ENCODE peak calls at places on chromosomes 12 and 14, in eight cellular contexts. N is pancreas, D is cardiac muscle cell, Z is neural crest cell, B is tibial artery, E is GM10248, C is heart right ventricle, K is spleen. R is an unnamed sample.

GRCh38 chr12:108457006-108457733 is 57.9 kb upstream of the FICD start:
- DNase-seq in K (no peak), Z (peak; percentile 5), C (peak; percentile 19), B (no peak), D (peak; percentile 75), E (peak; percentile 75), N (no peak), R (no peak)

GRCh38 chr12:46572644-46573630 is 200.4 kb upstream of the SLC38A2 start:
- DNase-seq in C (no peak), K (no peak), B (no peak), E (no peak), D (no peak), Z (no peak), N (no peak), R (no peak)

GRCh38 chr12:45401008-45401407 is 185.1 kb downstream of the ANO6 start:
- DNase-seq in C (no peak), N (no peak), K (no peak), B (no peak), E (no peak), Z (no peak), D (no peak), R (no peak)

GRCh38 chr12:25655702-25656101 is 102.6 kb upstream of the LMNTD1 start:
- DNase-seq in C (no peak), Z (no peak), K (no peak), N (no peak), D (no peak), E (no peak), B (no peak), R (no peak)

GRCh38 chr14:74491952-74492351 is 1.2 kb downstream of the NPC2 start:
- DNase-seq in C (no peak), D (peak; percentile 44), K (no peak), N (no peak), B (peak; percentile 23), Z (no peak), E (no peak), R (no peak)

GRCh38 chr14:72701610-72702009 is 192.3 kb downstream of the DPF3 start:
- DNase-seq in Z (no peak), E (no peak), B (peak; percentile 55), C (peak; percentile 24), K (no peak), D (peak; percentile 6), N (no peak), R (no peak)

GRCh38 chr14:41051801-41052200 is 554.9 kb upstream of the LRFN5 start:
- DNase-seq in K (no peak), B (no peak), N (no peak), E (no peak), Z (no peak), C (no peak), D (no peak), R (no peak)

GRCh38 chr12:56385873-56386272 is 23.2 kb upstream of the APOF start:
- DNase-seq in C (no peak), D (peak; percentile 6), E (no peak), B (no peak), N (peak; percentile 43), K (no peak), Z (no peak), R (no peak)

GRCh38 chr12:101925935-101926334 is 48.6 kb downstream of the DRAM1 start:
- DNase-seq in D (peak; percentile 52), E (no peak), C (no peak), B (no peak), N (no peak), K (peak; percentile 82), Z (no peak), R (no peak)

GRCh38 chr12:89857652-89858274 is 149.1 kb upstream of the ATP2B1 start:
- DNase-seq in B (no peak), K (no peak), Z (no peak), N (no peak), C (no peak), D (no peak), E (no peak), R (no peak)

GRCh38 chr12:65778268-65779090 is 45.8 kb upstream of the HMGA2 start:
- DNase-seq in E (no peak), Z (no peak), B (no peak), D (peak; percentile 41), N (no peak), C (no peak), K (no peak), R (no peak)

GRCh38 chr14:51592836-51593235 is 58.9 kb upstream of the FRMD6 start:
- DNase-seq in Z (no peak), D (no peak), B (no peak), K (no peak), N (no peak), C (no peak), E (no peak), R (no peak)

GRCh38 chr12:49883065-49883464 is 20.6 kb downstream of the FAIM2 start:
- DNase-seq in B (no peak), E (no peak), K (peak; percentile 30), Z (no peak), D (no peak), C (no peak), N (no peak), R (peak; percentile 59)
- TF ChIP-seq CTCF in B (no peak), E (no peak), K (no peak), Z (peak; percentile 32), D (no peak), C (no peak), N (no peak), R (no peak)

DNA sequence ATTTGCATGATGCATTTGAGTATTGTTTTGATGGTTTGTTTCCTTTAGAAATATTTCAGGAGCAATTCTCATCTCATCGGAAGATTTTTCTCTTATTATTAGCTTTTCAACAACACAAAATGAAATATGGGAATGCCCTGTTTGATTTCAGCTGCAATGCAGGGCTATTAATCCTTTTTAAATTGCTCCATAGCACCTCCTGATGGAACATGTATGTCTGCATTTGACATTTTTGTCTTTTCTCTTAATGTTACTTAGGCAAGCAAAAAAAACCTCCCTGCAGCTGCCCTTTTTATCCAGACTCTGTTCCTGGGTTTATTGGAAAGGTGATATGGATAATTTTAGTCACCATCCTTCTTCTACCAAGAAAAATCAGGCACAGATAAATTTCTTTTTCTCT is 895.8 kb downstream of the RPS29 start:
- DNase-seq in N (no peak), Z (no peak), B (no peak), C (no peak), D (no peak), E (no peak), K (no peak), R (no peak)
- TF ChIP-seq CTCF in N (no peak), Z (peak; percentile 48), B (no peak), C (no peak), D (no peak), E (no peak), K (no peak), R (no peak)

GRCh38 chr12:103745962-103746361 is 95.1 kb downstream of the NT5DC3 start:
- DNase-seq in B (no peak), D (peak; percentile 5), Z (no peak), N (no peak), K (no peak), E (no peak), C (no peak), R (no peak)
- TF ChIP-seq CTCF in B (no peak), D (no peak), Z (no peak), N (no peak), K (no peak), E (no peak), C (peak; percentile 26), R (no peak)

GRCh38 chr12:7667025-7667575 is 1.4 kb upstream of the APOBEC1 start:
- DNase-seq in D (no peak), Z (no peak), E (peak; percentile 22), K (no peak), B (no peak), C (no peak), N (no peak), R (no peak)
- TF ChIP-seq CTCF in D (peak; percentile 18), Z (peak; percentile 51), E (no peak), K (no peak), B (no peak), C (no peak), N (no peak), R (no peak)

DNA sequence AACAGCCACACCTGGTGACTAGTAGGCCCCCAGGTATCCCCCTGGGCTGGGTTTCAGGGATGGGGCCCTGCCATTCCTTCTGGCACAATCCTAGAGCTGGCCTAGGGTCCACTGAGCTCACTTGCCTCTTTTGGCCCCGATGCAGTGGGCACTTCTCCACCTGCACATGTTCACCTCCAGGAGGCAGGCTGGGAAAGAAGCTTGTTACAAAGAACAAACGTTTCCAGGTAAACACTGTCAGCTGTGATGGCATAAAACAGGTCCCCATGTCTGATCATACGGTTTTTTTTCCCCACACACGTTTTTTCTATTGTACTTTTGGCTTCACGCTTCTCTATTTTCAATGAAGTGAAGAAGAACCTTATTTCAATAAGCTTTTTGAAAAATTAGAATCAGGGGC is 15.8 kb upstream of the HVCN1 start:
- DNase-seq in B (no peak), E (peak; percentile 39), D (no peak), Z (no peak), K (no peak), C (no peak), N (peak; percentile 29), R (no peak)
- TF ChIP-seq CTCF in B (no peak), E (peak; percentile 20), D (peak; percentile 20), Z (peak; percentile 41), K (no peak), C (peak; percentile 21), N (peak; percentile 19), R (peak; percentile 6)

R was measured in kidney.